ENCODE peak calls at places on chromosome 16, in eight cellular contexts. N is myocyte; K is endothelial cell; M is GM12864; A is effector memory CD4-positive, alpha-beta T cell; O is DMS 273 treated with DMSO at 0.1 percent for 48 hours; G is cardiac fibroblast; U is iris pigment epithelial cell. D is an unnamed sample.

GRCh38 chr16:74736531-74737157 is 36.0 kb upstream of the MLKL start:
- DNase-seq in M (no peak), G (no peak), K (no peak), O (no peak), A (no peak), U (no peak), N (peak), D (no peak)

GRCh38 chr16:57887711-57888110 is 83.2 kb downstream of the CNGB1 start:
- DNase-seq in N (no peak), M (no peak), U (no peak), A (no peak), K (no peak), O (no peak), G (no peak), D (no peak)

GRCh38 chr16:60206511-60206910 is 1472.4 kb upstream of the GOT2 start:
- DNase-seq in N (no peak), A (no peak), U (no peak), G (no peak), O (no peak), K (no peak), M (no peak), D (no peak)

GRCh38 chr16:14529010-14529669 is 100.9 kb downstream of the PARN start:
- DNase-seq in A (no peak), N (peak), O (peak), K (peak), U (peak), M (peak), G (peak), D (peak)

GRCh38 chr16:60419859-60420258 is 1616.4 kb downstream of the CDH8 start:
- DNase-seq in N (no peak), U (no peak), K (no peak), O (no peak), M (no peak), G (no peak), A (no peak), D (no peak)

GRCh38 chr16:82793550-82794244 is 166.9 kb downstream of the CDH13 start:
- DNase-seq in M (no peak), G (no peak), U (peak), A (no peak), O (no peak), K (no peak), N (no peak), D (no peak)

GRCh38 chr16:20074089-20074956 is 633 bp upstream of the GPR139 start:
- DNase-seq in O (no peak), K (peak), N (no peak), U (no peak), G (no peak), M (no peak), A (no peak), D (no peak)

GRCh38 chr16:79721186-79721745 is 120.7 kb upstream of the MAF start:
- DNase-seq in U (no peak), N (no peak), A (no peak), O (no peak), G (no peak), M (no peak), K (no peak), D (no peak)

GRCh38 chr16:19911204-19911603 is 26.6 kb upstream of the GPRC5B start:
- DNase-seq in M (no peak), K (no peak), O (no peak), N (no peak), G (no peak), U (no peak), A (no peak), D (no peak)

GRCh38 chr16:19410435-19411153 is 7.1 kb upstream of the TMC5 start:
- DNase-seq in N (no peak), O (no peak), M (no peak), A (no peak), G (no peak), K (peak), U (no peak), D (no peak)

GRCh38 chr16:56281256-56281805 is 90.0 kb downstream of the GNAO1 start:
- DNase-seq in M (no peak), N (no peak), O (peak), U (no peak), A (no peak), K (peak), G (peak), D (no peak)

GRCh38 chr16:75341934-75342811 is 90.7 kb upstream of the BCAR1 start:
- DNase-seq in N (peak), U (peak), G (peak), O (no peak), K (no peak), M (no peak), A (no peak), D (no peak)

GRCh38 chr16:89523680-89524344 is 15.6 kb downstream of the SPG7 start:
- DNase-seq in N (no peak), O (no peak), K (peak), M (no peak), G (no peak), U (no peak), A (no peak), D (no peak)

GRCh38 chr16:50640919-50641817 is 39.9 kb downstream of the SNX20 start:
- DNase-seq in G (no peak), N (no peak), O (no peak), M (no peak), U (no peak), A (no peak), K (no peak), D (no peak)

GRCh38 chr16:81995651-81996050 is 15.6 kb downstream of the SDR42E1 start:
- DNase-seq in N (no peak), M (no peak), A (no peak), U (no peak), G (peak), O (no peak), K (no peak), D (no peak)

GRCh38 chr16:87304951-87305350 is 12.2 kb downstream of the C16orf95 start:
- DNase-seq in G (no peak), K (no peak), A (no peak), U (no peak), O (no peak), M (no peak), N (no peak), D (no peak)

GRCh38 chr16:48541108-48541786 is 68.7 kb downstream of the N4BP1 start:
- DNase-seq in N (no peak), M (no peak), U (no peak), A (no peak), G (no peak), O (no peak), K (no peak), D (no peak)

GRCh38 chr16:51939371-51940005 is 607.5 kb downstream of the TOX3 start:
- DNase-seq in O (peak), G (no peak), N (no peak), A (no peak), U (no peak), M (no peak), K (no peak), D (no peak)

GRCh38 chr16:5056347-5056746 is 9.4 kb downstream of the C16orf89 start:
- DNase-seq in U (no peak), A (no peak), O (no peak), K (peak), N (no peak), M (no peak), G (peak), D (no peak)

GRCh38 chr16:9092282-9092962 is 978 bp downstream of the HAPSTR1 start:
- DNase-seq in U (no peak), O (no peak), G (no peak), M (no peak), A (peak), N (peak), K (peak), D (peak)

GRCh38 chr16:85570213-85570734 is 42.8 kb upstream of the GSE1 start:
- DNase-seq in M (no peak), A (no peak), N (peak), O (no peak), K (no peak), G (no peak), U (no peak), D (no peak)

GRCh38 chr16:66402166-66402565 is 24.9 kb upstream of the BEAN1 start:
- DNase-seq in K (no peak), M (no peak), U (no peak), N (no peak), O (no peak), A (no peak), G (no peak), D (no peak)

GRCh38 chr16:11145173-11145820 is 110.7 kb downstream of the SOCS1 start:
- DNase-seq in U (no peak), A (no peak), N (no peak), M (no peak), O (peak), K (no peak), G (peak), D (no peak)

GRCh38 chr16:27515874-27516353 is 33.8 kb downstream of the GTF3C1 start:
- DNase-seq in K (peak), O (no peak), A (no peak), U (peak), N (no peak), G (peak), M (no peak), D (peak)

GRCh38 chr16:75264999-75265910 is 13.8 kb upstream of the BCAR1 start:
- DNase-seq in A (no peak), O (no peak), K (peak), M (no peak), N (no peak), U (no peak), G (no peak), D (no peak)

GRCh38 chr16:19227643-19228042 is 57.9 kb upstream of the CLEC19A start:
- DNase-seq in G (no peak), M (no peak), O (no peak), U (no peak), K (no peak), N (peak), A (no peak), D (no peak)

GRCh38 chr16:11583171-11583570 is 3.5 kb downstream of the LITAF start:
- DNase-seq in K (no peak), O (no peak), N (no peak), G (no peak), M (no peak), U (peak), A (no peak), D (no peak)

GRCh38 chr16:76970087-76970744 is 220.8 kb upstream of the MON1B start:
- DNase-seq in G (peak), O (no peak), U (peak), K (no peak), M (no peak), A (no peak), N (no peak), D (no peak)

GRCh38 chr16:30030841-30031413 is at the start of gene TLCD3B:
- DNase-seq in K (no peak), N (no peak), O (no peak), A (no peak), G (no peak), M (no peak), U (no peak), D (no peak)

GRCh38 chr16:12459401-12459791 is 344.3 kb downstream of the CPPED1 start:
- DNase-seq in K (no peak), U (no peak), A (no peak), N (no peak), G (no peak), M (peak), O (no peak), D (peak)

GRCh38 chr16:30982548-30983288 is 2.3 kb upstream of the HSD3B7 start:
- DNase-seq in N (no peak), A (no peak), U (no peak), O (no peak), M (no peak), K (no peak), G (peak), D (no peak)

GRCh38 chr16:55563797-55564196 is 2.7 kb upstream of the CAPNS2 start:
- DNase-seq in M (no peak), K (no peak), A (no peak), N (no peak), U (no peak), O (no peak), G (peak), D (no peak)

GRCh38 chr16:88508868-88509748 is 56.0 kb downstream of the ZFPM1 start:
- DNase-seq in U (no peak), A (no peak), G (no peak), K (no peak), O (no peak), M (no peak), N (no peak), D (no peak)

GRCh38 chr16:31868701-31869167 is 4.9 kb upstream of the ZNF267 start:
- DNase-seq in N (peak), O (peak), A (peak), M (no peak), K (peak), G (peak), U (peak), D (peak)

GRCh38 chr16:12757546-12757945 is 46.1 kb downstream of the CPPED1 start:
- DNase-seq in K (no peak), A (no peak), N (no peak), U (no peak), G (no peak), O (no peak), M (no peak), D (peak)

GRCh38 chr16:30980434-30980833 is 4.6 kb upstream of the HSD3B7 start:
- DNase-seq in N (no peak), K (no peak), A (no peak), O (no peak), G (no peak), U (no peak), M (no peak), D (no peak)

GRCh38 chr16:80147021-80147680 is 393.6 kb upstream of the DYNLRB2 start:
- DNase-seq in O (no peak), A (no peak), K (no peak), N (peak), G (peak), U (peak), M (no peak), D (no peak)

GRCh38 chr16:21722771-21723460 is 59.1 kb downstream of the OTOA start:
- DNase-seq in O (no peak), G (no peak), A (no peak), K (no peak), M (no peak), U (no peak), N (no peak), D (no peak)

D was measured in globus pallidus.